ENCODE peak calls at places on chromosomes 4 and X, in seven cellular contexts. T is heart left ventricle, R is MM.1S, J is cardiac fibroblast, S is choroid plexus epithelial cell, D is B cell, H is dermis microvascular lymphatic vessel endothelial cell. Z is an unnamed sample.

GRCh38 chr4:89549907-89550306 is 242.3 kb upstream of the GPRIN3 start:
- DNase-seq in T (no peak), R (no peak), J (peak), S (peak), D (no peak), H (peak), Z (no peak)

GRCh38 chr4:167117273-167117672 is 117.0 kb downstream of the SPOCK3 start:
- DNase-seq in T (no peak), R (no peak), J (no peak), S (no peak), D (no peak), H (no peak), Z (no peak)

GRCh38 chr4:186725422-186726149 is 1.9 kb upstream of the FAT1 start:
- DNase-seq in T (peak), R (peak), J (peak), S (peak), D (peak), H (no peak), Z (peak)

GRCh38 chr4:101910786-101911373 is 120.3 kb downstream of the BANK1 start:
- DNase-seq in T (no peak), R (no peak), J (no peak), S (no peak), D (no peak), H (no peak), Z (no peak)

GRCh38 chr4:147950261-147950660 is 218.4 kb downstream of the ARHGAP10 start:
- DNase-seq in T (no peak), R (no peak), J (no peak), S (no peak), D (no peak), H (no peak), Z (no peak)

GRCh38 chrX:72142094-72142843 is 10.6 kb upstream of the RTL5 start:
- DNase-seq in T (no peak), R (no peak), J (no peak), S (no peak), D (no peak), H (no peak), Z (no peak)

GRCh38 chr4:54289316-54289715 is 60.2 kb downstream of the PDGFRA start:
- DNase-seq in T (no peak), R (no peak), J (no peak), S (no peak), D (no peak), H (no peak), Z (no peak)

GRCh38 chr4:145773581-145774234 is 93.8 kb downstream of the C4orf51 start:
- DNase-seq in T (peak), R (peak), J (peak), S (no peak), D (no peak), H (no peak), Z (no peak)

GRCh38 chrX:152901816-152902501 is 4.1 kb downstream of the ZNF185 start:
- DNase-seq in T (no peak), R (no peak), J (no peak), S (no peak), D (no peak), H (no peak), Z (no peak)

GRCh38 chrX:153703036-153703370 is 15.3 kb downstream of the SLC6A8 start:
- DNase-seq in T (no peak), R (no peak), J (peak), S (peak), D (no peak), H (no peak), Z (peak)

GRCh38 chrX:12360991-12361598 is 222.8 kb downstream of the FRMPD4 start:
- DNase-seq in T (no peak), R (no peak), J (peak), S (no peak), D (no peak), H (no peak), Z (no peak)

GRCh38 chr4:98662619-98663225 is 4.3 kb upstream of the TSPAN5 start:
- DNase-seq in T (no peak), R (peak), J (no peak), S (no peak), D (peak), H (no peak), Z (no peak)

GRCh38 chr4:4470208-4470607 is 71.6 kb downstream of the STX18 start:
- DNase-seq in T (no peak), R (no peak), J (peak), S (peak), D (no peak), H (no peak), Z (no peak)

GRCh38 chr4:3441501-3442459 is at the start of gene HGFAC:
- DNase-seq in T (no peak), R (no peak), J (no peak), S (no peak), D (no peak), H (no peak), Z (no peak)

GRCh38 chrX:115630204-115630603 is 69.2 kb downstream of the PLS3 start:
- DNase-seq in T (no peak), R (no peak), J (no peak), S (no peak), D (no peak), H (no peak), Z (no peak)

GRCh38 chr4:175970734-175971133 is 94.9 kb upstream of the WDR17 start:
- DNase-seq in T (no peak), R (no peak), J (no peak), S (no peak), D (no peak), H (no peak), Z (no peak)

GRCh38 chr4:147060171-147060931 is 114.7 kb upstream of the TTC29 start:
- DNase-seq in T (peak), R (no peak), J (peak), S (peak), D (no peak), H (peak), Z (no peak)

GRCh38 chr4:7253341-7253700 is 61.0 kb downstream of the SORCS2 start:
- DNase-seq in T (no peak), R (no peak), J (no peak), S (no peak), D (no peak), H (no peak), Z (no peak)

GRCh38 chr4:36024901-36025610 is 219.3 kb downstream of the ARAP2 start:
- DNase-seq in T (no peak), R (no peak), J (no peak), S (no peak), D (no peak), H (no peak), Z (no peak)

GRCh38 chrX:2466876-2467656 is 33.7 kb downstream of the DHRSX start:
- DNase-seq in T (no peak), R (no peak), J (no peak), S (no peak), D (no peak), H (no peak), Z (no peak)

GRCh38 chr4:10033191-10033881 is 12.0 kb upstream of the SLC2A9 start:
- DNase-seq in T (peak), R (no peak), J (peak), S (peak), D (no peak), H (no peak), Z (peak)

GRCh38 chr4:143357161-143357845 is 20.6 kb downstream of the GAB1 start:
- DNase-seq in T (no peak), R (peak), J (no peak), S (no peak), D (no peak), H (no peak), Z (no peak)

GRCh38 chr4:11587797-11588196 is 159.1 kb upstream of the HS3ST1 start:
- DNase-seq in T (no peak), R (no peak), J (no peak), S (no peak), D (no peak), H (no peak), Z (no peak)

Z was measured in AG08396.